ENCODE peak calls at places on chromosomes 16 and 17, in ten cellular contexts. One of them, this sample, is unnamed.

GRCh38 chr17:81245024-81245664 is 6.0 kb downstream of the NDUFAF8 start:
- DNase-seq in mucosa of descending colon: no peak
- DNase-seq in Peyer's patch: no peak
- DNase-seq in adipocyte: no peak
- DNase-seq in SJCRH30: no peak
- DNase-seq in A549: no peak
- DNase-seq in small intestine: no peak
- DNase-seq in cardiac muscle cell: no peak
- DNase-seq in HCT116: no peak
- DNase-seq in OCI-LY7: peak; percentile 33
- DNase-seq in this sample: no peak

GRCh38 chr17:55577687-55578086 is 66.4 kb upstream of the SMIM36 start:
- DNase-seq in OCI-LY7: no peak
- DNase-seq in small intestine: no peak
- DNase-seq in cardiac muscle cell: no peak
- DNase-seq in HCT116: no peak
- DNase-seq in adipocyte: no peak
- DNase-seq in Peyer's patch: no peak
- DNase-seq in mucosa of descending colon: peak; percentile 33
- DNase-seq in A549: no peak
- DNase-seq in SJCRH30: peak; percentile 64
- DNase-seq in this sample: no peak

GRCh38 chr17:31581022-31581483 is 189.6 kb downstream of the RAB11FIP4 start:
- DNase-seq in mucosa of descending colon: peak; percentile 68
- DNase-seq in A549: no peak
- DNase-seq in small intestine: no peak
- DNase-seq in cardiac muscle cell: no peak
- DNase-seq in OCI-LY7: no peak
- DNase-seq in HCT116: no peak
- DNase-seq in adipocyte: peak; percentile 67
- DNase-seq in Peyer's patch: no peak
- DNase-seq in SJCRH30: peak; percentile 88
- DNase-seq in this sample: no peak

GRCh38 chr16:72924487-72924886 is 123.4 kb downstream of the ZFHX3 start:
- DNase-seq in adipocyte: no peak
- DNase-seq in SJCRH30: no peak
- DNase-seq in small intestine: no peak
- DNase-seq in HCT116: no peak
- DNase-seq in OCI-LY7: no peak
- DNase-seq in Peyer's patch: no peak
- DNase-seq in A549: no peak
- DNase-seq in cardiac muscle cell: no peak
- DNase-seq in mucosa of descending colon: no peak
- DNase-seq in this sample: no peak

GRCh38 chr16:21100447-21100846 is 50.2 kb downstream of the DNAH3 start:
- DNase-seq in OCI-LY7: no peak
- DNase-seq in SJCRH30: no peak
- DNase-seq in mucosa of descending colon: no peak
- DNase-seq in Peyer's patch: no peak
- DNase-seq in A549: peak; percentile 81
- DNase-seq in HCT116: peak; percentile 19
- DNase-seq in adipocyte: peak; percentile 50
- DNase-seq in cardiac muscle cell: no peak
- DNase-seq in small intestine: no peak
- DNase-seq in this sample: no peak

GRCh38 chr17:63358111-63358839 is 87.8 kb downstream of the CYB561 start:
- DNase-seq in A549: peak; percentile 21
- DNase-seq in mucosa of descending colon: no peak
- DNase-seq in adipocyte: peak; percentile 74
- DNase-seq in SJCRH30: no peak
- DNase-seq in small intestine: no peak
- DNase-seq in Peyer's patch: no peak
- DNase-seq in cardiac muscle cell: no peak
- DNase-seq in HCT116: no peak
- DNase-seq in OCI-LY7: no peak
- DNase-seq in this sample: peak; percentile 53

GRCh38 chr16:48054881-48055601 is 100.8 kb downstream of the ABCC12 start:
- DNase-seq in A549: peak; percentile 66
- DNase-seq in OCI-LY7: peak; percentile 27
- DNase-seq in mucosa of descending colon: peak; percentile 34
- DNase-seq in adipocyte: peak; percentile 83
- DNase-seq in small intestine: peak; percentile 8
- DNase-seq in HCT116: peak; percentile 35
- DNase-seq in Peyer's patch: no peak
- DNase-seq in cardiac muscle cell: peak; percentile 48
- DNase-seq in SJCRH30: peak; percentile 17
- DNase-seq in this sample: peak; percentile 64

GRCh38 chr17:59825533-59826316 is 67.0 kb downstream of the TUBD1 start:
- DNase-seq in HCT116: no peak
- DNase-seq in small intestine: no peak
- DNase-seq in OCI-LY7: no peak
- DNase-seq in A549: peak; percentile 67
- DNase-seq in mucosa of descending colon: no peak
- DNase-seq in SJCRH30: no peak
- DNase-seq in adipocyte: peak; percentile 85
- DNase-seq in Peyer's patch: no peak
- DNase-seq in cardiac muscle cell: no peak
- DNase-seq in this sample: no peak

GRCh38 chr17:50634123-50634914 is at the start of gene ABCC3:
- DNase-seq in A549: peak; percentile 87
- DNase-seq in adipocyte: peak; percentile 84
- DNase-seq in SJCRH30: no peak
- DNase-seq in cardiac muscle cell: peak; percentile 28
- DNase-seq in Peyer's patch: peak; percentile 91
- DNase-seq in OCI-LY7: no peak
- DNase-seq in mucosa of descending colon: peak; percentile 91
- DNase-seq in HCT116: no peak
- DNase-seq in small intestine: peak; percentile 88
- DNase-seq in this sample: no peak

GRCh38 chr16:30664616-30665109 is 6.4 kb downstream of the FBRS start:
- DNase-seq in small intestine: no peak
- DNase-seq in mucosa of descending colon: no peak
- DNase-seq in adipocyte: no peak
- DNase-seq in cardiac muscle cell: no peak
- DNase-seq in Peyer's patch: no peak
- DNase-seq in OCI-LY7: no peak
- DNase-seq in HCT116: no peak
- DNase-seq in SJCRH30: no peak
- DNase-seq in A549: no peak
- DNase-seq in this sample: no peak

GRCh38 chr17:77465358-77466041 is 324.7 kb downstream of the SEC14L1 start:
- DNase-seq in cardiac muscle cell: no peak
- DNase-seq in A549: no peak
- DNase-seq in SJCRH30: no peak
- DNase-seq in adipocyte: peak; percentile 49
- DNase-seq in OCI-LY7: peak; percentile 96
- DNase-seq in small intestine: peak; percentile 64
- DNase-seq in mucosa of descending colon: peak; percentile 61
- DNase-seq in HCT116: no peak
- DNase-seq in Peyer's patch: no peak
- DNase-seq in this sample: peak; percentile 70

GRCh38 chr16:70677499-70678120 is 8.2 kb downstream of the MTSS2 start:
- DNase-seq in mucosa of descending colon: peak; percentile 18
- DNase-seq in HCT116: no peak
- DNase-seq in OCI-LY7: no peak
- DNase-seq in A549: no peak
- DNase-seq in Peyer's patch: no peak
- DNase-seq in SJCRH30: no peak
- DNase-seq in adipocyte: no peak
- DNase-seq in small intestine: no peak
- DNase-seq in cardiac muscle cell: no peak
- DNase-seq in this sample: no peak

DNA sequence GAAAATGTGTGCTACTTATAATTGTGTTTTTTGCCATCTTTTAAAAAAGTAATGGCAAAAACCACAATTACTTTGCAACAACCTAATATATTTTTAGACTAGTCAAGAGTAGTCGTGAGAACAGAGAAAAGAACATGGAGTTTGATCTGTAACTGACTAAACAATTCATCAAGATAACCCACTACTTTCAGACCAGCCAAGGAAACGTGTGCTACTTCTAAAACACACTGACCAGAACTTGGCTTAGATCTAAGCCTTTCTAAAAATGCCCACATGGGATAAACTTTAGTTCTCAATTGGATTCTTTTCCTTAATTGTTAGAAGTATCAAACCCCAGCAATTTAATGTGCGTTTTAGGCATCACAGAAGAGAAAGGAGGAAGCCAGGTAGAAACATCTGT is 594 bp downstream of the PECAM1 start:
- DNase-seq in adipocyte: no peak
- DNase-seq in A549: no peak
- DNase-seq in OCI-LY7: no peak
- DNase-seq in SJCRH30: no peak
- DNase-seq in HCT116: no peak
- DNase-seq in Peyer's patch: no peak
- DNase-seq in mucosa of descending colon: no peak
- DNase-seq in cardiac muscle cell: no peak
- DNase-seq in small intestine: no peak
- DNase-seq in this sample: no peak
- H3K4me1 ChIP-seq in adipocyte: peaks cover 16% of the 10 kb centered on the region
- H3K4me1 ChIP-seq in A549: peaks cover 11% of the 10 kb centered on the region
- H3K4me1 ChIP-seq in OCI-LY7: peaks cover 9% of the 10 kb centered on the region
- H3K4me1 ChIP-seq in SJCRH30: peaks cover under 1% of the 10 kb centered on the region
- H3K4me1 ChIP-seq in HCT116: peaks cover 17% of the 10 kb centered on the region
- H3K4me1 ChIP-seq in Peyer's patch: no peaks in the 10 kb centered on the region
- H3K4me1 ChIP-seq in mucosa of descending colon: no peaks in the 10 kb centered on the region
- H3K4me1 ChIP-seq in cardiac muscle cell: no peaks in the 10 kb centered on the region
- H3K4me1 ChIP-seq in small intestine: no peaks in the 10 kb centered on the region
- H3K4me1 ChIP-seq in this sample: no peaks in the 10 kb centered on the region

DNA sequence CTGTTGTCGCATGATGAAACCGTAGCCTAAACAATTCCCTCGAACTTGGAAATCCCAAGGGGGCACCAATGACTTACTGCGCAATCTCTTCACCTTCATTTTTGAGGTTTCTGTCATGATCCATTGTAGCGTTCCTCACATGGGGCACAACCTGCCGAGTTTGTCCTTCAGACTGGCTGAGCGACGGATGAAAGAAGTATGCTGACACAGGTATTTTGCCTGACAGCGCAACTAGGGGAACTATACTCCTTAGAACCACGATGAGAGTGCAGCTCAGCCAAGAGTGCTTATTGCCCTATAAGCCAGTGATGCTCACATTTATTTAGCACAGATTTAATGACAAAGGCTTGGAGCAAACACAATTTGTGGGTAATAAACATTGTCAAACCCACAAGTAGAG is 106.3 kb upstream of the ZNF267 start:
- DNase-seq in cardiac muscle cell: no peak
- DNase-seq in Peyer's patch: no peak
- DNase-seq in SJCRH30: no peak
- DNase-seq in mucosa of descending colon: no peak
- DNase-seq in small intestine: no peak
- DNase-seq in OCI-LY7: no peak
- DNase-seq in adipocyte: no peak
- DNase-seq in HCT116: no peak
- DNase-seq in A549: no peak
- DNase-seq in this sample: no peak
- H3K4me3 ChIP-seq in cardiac muscle cell: no peak overlapping the region
- H3K4me3 ChIP-seq in Peyer's patch: no peak overlapping the region
- H3K4me3 ChIP-seq in SJCRH30: no peak overlapping the region
- H3K4me3 ChIP-seq in mucosa of descending colon: no peak overlapping the region
- H3K4me3 ChIP-seq in small intestine: no peak overlapping the region
- H3K4me3 ChIP-seq in OCI-LY7: no peak overlapping the region
- H3K4me3 ChIP-seq in adipocyte: peak overlapping the region; percentile 54
- H3K4me3 ChIP-seq in HCT116: no peak overlapping the region
- H3K4me3 ChIP-seq in A549: no peak overlapping the region
- H3K4me3 ChIP-seq in this sample: no peak overlapping the region

DNA sequence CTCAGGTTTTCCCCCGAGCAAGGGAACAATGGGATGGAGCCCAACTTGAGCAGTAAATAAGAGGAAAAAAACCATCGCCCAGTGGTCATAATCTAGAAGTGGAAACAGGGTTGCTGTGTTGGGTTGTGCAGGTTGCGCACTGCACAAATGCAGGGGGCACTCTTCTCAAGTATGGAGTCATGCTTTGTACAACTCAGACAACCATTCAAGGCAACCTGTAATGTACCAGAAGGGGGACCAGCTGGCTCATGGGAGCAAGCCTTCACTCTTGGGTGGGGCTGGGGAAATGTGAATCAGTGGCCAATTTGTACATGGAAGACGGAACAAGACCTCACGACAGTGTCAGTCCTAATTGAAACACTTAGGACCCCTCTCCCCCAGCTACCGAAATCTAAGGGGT is 23.9 kb upstream of the LITAF start:
- DNase-seq in OCI-LY7: peak; percentile 43
- DNase-seq in HCT116: no peak
- DNase-seq in mucosa of descending colon: no peak
- DNase-seq in cardiac muscle cell: no peak
- DNase-seq in SJCRH30: no peak
- DNase-seq in small intestine: no peak
- DNase-seq in Peyer's patch: no peak
- DNase-seq in adipocyte: no peak
- DNase-seq in A549: peak; percentile 54
- DNase-seq in this sample: no peak
- H3K4me1 ChIP-seq in OCI-LY7: peaks cover 47% of the 10 kb centered on the region
- H3K4me1 ChIP-seq in HCT116: peaks cover 45% of the 10 kb centered on the region
- H3K4me1 ChIP-seq in mucosa of descending colon: peaks cover 24% of the 10 kb centered on the region
- H3K4me1 ChIP-seq in cardiac muscle cell: peaks cover 10% of the 10 kb centered on the region
- H3K4me1 ChIP-seq in SJCRH30: peaks cover 8% of the 10 kb centered on the region
- H3K4me1 ChIP-seq in small intestine: peaks cover 5% of the 10 kb centered on the region
- H3K4me1 ChIP-seq in Peyer's patch: no peaks in the 10 kb centered on the region
- H3K4me1 ChIP-seq in adipocyte: no peaks in the 10 kb centered on the region
- H3K4me1 ChIP-seq in A549: peaks cover 31% of the 10 kb centered on the region
- H3K4me1 ChIP-seq in this sample: no peaks in the 10 kb centered on the region

GRCh38 chr16:56423584-56424403 is 1.6 kb downstream of the AMFR start:
- DNase-seq in adipocyte: peak; percentile 30
- DNase-seq in A549: no peak
- DNase-seq in mucosa of descending colon: no peak
- DNase-seq in HCT116: no peak
- DNase-seq in OCI-LY7: peak; percentile 62
- DNase-seq in Peyer's patch: no peak
- DNase-seq in SJCRH30: no peak
- DNase-seq in cardiac muscle cell: no peak
- DNase-seq in small intestine: peak; percentile 27
- DNase-seq in this sample: no peak

GRCh38 chr16:56421313-56421712 is 4.0 kb downstream of the AMFR start:
- DNase-seq in adipocyte: no peak
- DNase-seq in Peyer's patch: no peak
- DNase-seq in A549: no peak
- DNase-seq in small intestine: no peak
- DNase-seq in OCI-LY7: peak; percentile 52
- DNase-seq in cardiac muscle cell: no peak
- DNase-seq in HCT116: no peak
- DNase-seq in mucosa of descending colon: no peak
- DNase-seq in SJCRH30: no peak
- DNase-seq in this sample: no peak

GRCh38 chr16:56422896-56423441 is 2.4 kb downstream of the AMFR start:
- DNase-seq in HCT116: no peak
- DNase-seq in adipocyte: no peak
- DNase-seq in small intestine: no peak
- DNase-seq in Peyer's patch: no peak
- DNase-seq in A549: no peak
- DNase-seq in mucosa of descending colon: no peak
- DNase-seq in SJCRH30: no peak
- DNase-seq in cardiac muscle cell: no peak
- DNase-seq in OCI-LY7: peak; percentile 67
- DNase-seq in this sample: no peak

GRCh38 chr16:56420613-56421012 is 4.7 kb downstream of the AMFR start:
- DNase-seq in mucosa of descending colon: no peak
- DNase-seq in A549: no peak
- DNase-seq in Peyer's patch: no peak
- DNase-seq in HCT116: no peak
- DNase-seq in OCI-LY7: no peak
- DNase-seq in small intestine: no peak
- DNase-seq in SJCRH30: no peak
- DNase-seq in adipocyte: no peak
- DNase-seq in cardiac muscle cell: no peak
- DNase-seq in this sample: no peak

GRCh38 chr16:56421976-56422669 is 3.2 kb downstream of the AMFR start:
- DNase-seq in A549: no peak
- DNase-seq in mucosa of descending colon: no peak
- DNase-seq in Peyer's patch: no peak
- DNase-seq in cardiac muscle cell: no peak
- DNase-seq in HCT116: no peak
- DNase-seq in adipocyte: no peak
- DNase-seq in SJCRH30: no peak
- DNase-seq in OCI-LY7: peak; percentile 43
- DNase-seq in small intestine: no peak
- DNase-seq in this sample: no peak
- H3K4me3 ChIP-seq in A549: no peak overlapping the region
- H3K4me3 ChIP-seq in mucosa of descending colon: no peak overlapping the region
- H3K4me3 ChIP-seq in Peyer's patch: peak overlapping the region; percentile 10
- H3K4me3 ChIP-seq in cardiac muscle cell: no peak overlapping the region
- H3K4me3 ChIP-seq in HCT116: no peak overlapping the region
- H3K4me3 ChIP-seq in adipocyte: no peak overlapping the region
- H3K4me3 ChIP-seq in SJCRH30: no peak overlapping the region
- H3K4me3 ChIP-seq in OCI-LY7: peak overlapping the region; percentile 88
- H3K4me3 ChIP-seq in small intestine: no peak overlapping the region
- H3K4me3 ChIP-seq in this sample: no peak overlapping the region